ENCODE peak calls at places on chromosomes 12 and 14, in seven cellular contexts. N is mesenchymal stem cell, W is tibial artery, C is aorta, Y is heart left ventricle, X is kidney epithelial cell, K is thoracic aorta. P is an unnamed sample.

GRCh38 chr12:111636209-111636928 is 37.3 kb upstream of the ATXN2 start:
- DNase-seq in N (no peak), W (peak; percentile 65), C (peak; percentile 81), Y (peak; percentile 51), X (no peak), K (peak; percentile 5), P (peak; percentile 70)

GRCh38 chr12:50231346-50231745 is 52.0 kb downstream of the LIMA1 start:
- DNase-seq in N (no peak), W (no peak), C (no peak), Y (no peak), X (no peak), K (no peak), P (no peak)

GRCh38 chr12:113070117-113070906 is 13.8 kb downstream of the DTX1 start:
- DNase-seq in N (no peak), W (no peak), C (no peak), Y (peak; percentile 71), X (no peak), K (no peak), P (no peak)

GRCh38 chr12:124185970-124186686 is 108.8 kb upstream of the RFLNA start:
- DNase-seq in N (no peak), W (no peak), C (no peak), Y (no peak), X (no peak), K (no peak), P (no peak)

GRCh38 chr12:92784795-92785562 is 82.2 kb downstream of the PLEKHG7 start:
- DNase-seq in N (peak; percentile 79), W (no peak), C (no peak), Y (no peak), X (peak; percentile 50), K (no peak), P (peak; percentile 31)

GRCh38 chr12:116692605-116693004 is 45.3 kb downstream of the SPRING1 start:
- DNase-seq in N (no peak), W (no peak), C (no peak), Y (no peak), X (no peak), K (no peak), P (no peak)

GRCh38 chr12:31651893-31652521 is 7.5 kb upstream of the ETFBKMT start:
- DNase-seq in N (no peak), W (no peak), C (no peak), Y (no peak), X (no peak), K (no peak), P (no peak)

GRCh38 chr14:102481791-102482238 is 27.8 kb downstream of the ANKRD9 start:
- DNase-seq in N (no peak), W (no peak), C (peak; percentile 54), Y (no peak), X (peak; percentile 35), K (no peak), P (peak; percentile 46)

GRCh38 chr12:77591959-77592358 is 238.7 kb upstream of the NAV3 start:
- DNase-seq in N (no peak), W (no peak), C (no peak), Y (peak; percentile 17), X (no peak), K (no peak), P (peak; percentile 23)

GRCh38 chr12:12226187-12226586 is 40.7 kb downstream of the LRP6 start:
- DNase-seq in N (no peak), W (no peak), C (no peak), Y (no peak), X (no peak), K (no peak), P (no peak)

GRCh38 chr12:51817027-51817953 is 31.2 kb downstream of the FIGNL2 start:
- DNase-seq in N (no peak), W (no peak), C (no peak), Y (no peak), X (no peak), K (no peak), P (peak; percentile 22)

GRCh38 chr14:104350463-104351185 is 212.2 kb downstream of the KIF26A start:
- DNase-seq in N (no peak), W (peak; percentile 3), C (no peak), Y (no peak), X (no peak), K (no peak), P (peak; percentile 16)

GRCh38 chr14:45249847-45250575 is 3.0 kb downstream of the MIS18BP1 start:
- DNase-seq in N (peak; percentile 99), W (no peak), C (no peak), Y (no peak), X (no peak), K (no peak), P (no peak)

GRCh38 chr12:3496964-3497363 is 6.0 kb downstream of the PRMT8 start:
- DNase-seq in N (no peak), W (no peak), C (no peak), Y (no peak), X (no peak), K (no peak), P (peak; percentile 66)

GRCh38 chr12:47373554-47374150 is 293.9 kb upstream of the AMIGO2 start:
- DNase-seq in N (no peak), W (no peak), C (no peak), Y (no peak), X (no peak), K (no peak), P (no peak)

GRCh38 chr12:47370421-47370820 is 290.7 kb upstream of the AMIGO2 start:
- DNase-seq in N (no peak), W (no peak), C (no peak), Y (no peak), X (no peak), K (no peak), P (no peak)

GRCh38 chr12:47364251-47364650 is 284.5 kb upstream of the AMIGO2 start:
- DNase-seq in N (no peak), W (no peak), C (no peak), Y (no peak), X (no peak), K (no peak), P (no peak)

GRCh38 chr12:47366203-47366978 is 286.6 kb upstream of the AMIGO2 start:
- DNase-seq in N (no peak), W (no peak), C (no peak), Y (no peak), X (no peak), K (no peak), P (no peak)

DNA sequence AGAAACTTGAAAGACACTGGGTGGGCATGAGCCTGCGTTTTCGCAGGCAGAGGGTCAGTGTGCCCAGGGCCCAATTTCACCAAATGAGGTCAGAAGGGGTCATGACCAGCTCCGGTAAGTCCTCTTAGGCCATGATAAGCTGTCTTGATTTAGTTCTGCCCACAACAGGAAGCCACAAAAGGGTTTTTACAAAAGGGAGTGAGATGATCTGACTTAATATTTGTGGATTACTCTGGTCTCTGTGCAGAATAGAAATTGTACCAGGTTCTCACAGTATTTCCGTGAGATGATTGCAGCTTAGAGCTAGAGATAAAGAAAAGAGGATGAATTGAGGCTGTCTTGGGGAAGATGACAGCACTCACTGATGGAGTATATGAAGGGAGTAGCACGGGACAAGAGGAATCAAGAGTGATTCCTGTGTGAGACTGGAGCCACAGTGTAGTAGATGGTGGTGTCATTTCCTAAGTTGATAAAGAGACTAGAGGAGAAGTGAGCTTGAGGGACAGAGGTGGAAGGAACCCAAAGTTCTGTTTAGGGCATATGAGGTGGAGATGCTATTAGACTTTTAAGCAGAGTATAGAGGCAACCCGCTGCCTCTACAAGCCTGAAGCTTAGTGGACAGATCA is 288.3 kb upstream of the AMIGO2 start:
- DNase-seq in N (no peak), W (no peak), C (no peak), Y (no peak), X (no peak), K (no peak), P (no peak)
- H3K4me3 ChIP-seq in N (no peak overlapping the region), W (no peak overlapping the region), C (no peak overlapping the region), Y (no peak overlapping the region), X (no peak overlapping the region), K (no peak overlapping the region), P (no peak overlapping the region)

GRCh38 chr12:95238150-95238549 is 20.5 kb downstream of the VEZT start:
- DNase-seq in N (no peak), W (no peak), C (no peak), Y (no peak), X (no peak), K (no peak), P (no peak)
- H3K36me3 ChIP-seq in N (peaks cover 11% of the 10 kb centered on the region), W (peaks cover 5% of the 10 kb centered on the region), C (no peaks in the 10 kb centered on the region), Y (peaks cover 15% of the 10 kb centered on the region), X (no peaks in the 10 kb centered on the region), K (no peaks in the 10 kb centered on the region), P (peaks cover 2% of the 10 kb centered on the region)

DNA sequence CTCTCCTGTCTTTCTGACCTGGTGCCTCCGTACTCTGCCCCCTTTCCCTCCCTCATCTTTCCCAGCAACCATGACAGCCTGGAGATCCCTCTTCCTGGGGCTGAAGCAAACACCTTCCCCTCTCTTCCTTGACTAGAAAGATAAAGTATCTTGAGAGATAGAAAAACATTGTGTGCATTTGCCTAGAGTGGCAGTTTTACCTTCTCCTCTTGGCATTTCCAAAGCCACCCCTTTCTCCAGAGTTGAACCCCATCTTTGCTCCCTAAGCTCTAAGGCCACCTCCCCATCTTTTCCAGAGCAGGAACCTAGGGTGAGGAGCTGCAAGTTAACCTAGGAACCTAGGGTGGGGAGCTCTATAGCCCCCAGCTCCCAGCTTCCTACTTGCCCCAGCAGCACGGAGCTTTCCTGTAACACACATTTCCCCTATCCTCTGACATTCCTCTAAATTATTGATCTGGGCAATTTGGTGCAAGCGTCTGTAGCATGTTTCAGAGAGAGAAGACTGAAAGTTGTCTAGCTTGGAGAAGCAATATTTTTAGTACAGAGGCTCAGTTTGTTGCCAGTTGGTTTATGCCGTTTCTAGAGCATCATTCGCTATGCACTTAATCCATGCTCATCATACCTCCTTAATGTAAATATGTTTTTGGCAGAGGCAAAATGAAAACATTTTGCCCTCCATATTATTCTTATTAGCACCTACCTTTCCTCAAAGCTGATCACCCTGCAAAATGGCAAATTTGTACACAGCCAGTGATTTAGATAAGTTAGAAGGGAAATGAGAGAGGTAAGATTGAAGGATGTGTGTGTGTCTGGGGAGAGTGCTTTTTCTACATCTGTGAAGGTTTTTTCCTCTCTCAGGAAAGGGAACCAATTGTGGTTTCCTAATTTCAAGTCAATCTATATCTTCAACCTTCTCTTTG is 5.4 kb upstream of the TBX3 start:
- DNase-seq in N (no peak), W (no peak), C (no peak), Y (no peak), X (no peak), K (no peak), P (no peak)
- H3K27me3 ChIP-seq in N (peaks cover 7% of the 10 kb centered on the region), W (peaks cover 70% of the 10 kb centered on the region), C (no peaks in the 10 kb centered on the region), Y (peaks cover 93% of the 10 kb centered on the region), X (peaks cover 83% of the 10 kb centered on the region), K (peaks cover 33% of the 10 kb centered on the region), P (peaks cover 98% of the 10 kb centered on the region)

DNA sequence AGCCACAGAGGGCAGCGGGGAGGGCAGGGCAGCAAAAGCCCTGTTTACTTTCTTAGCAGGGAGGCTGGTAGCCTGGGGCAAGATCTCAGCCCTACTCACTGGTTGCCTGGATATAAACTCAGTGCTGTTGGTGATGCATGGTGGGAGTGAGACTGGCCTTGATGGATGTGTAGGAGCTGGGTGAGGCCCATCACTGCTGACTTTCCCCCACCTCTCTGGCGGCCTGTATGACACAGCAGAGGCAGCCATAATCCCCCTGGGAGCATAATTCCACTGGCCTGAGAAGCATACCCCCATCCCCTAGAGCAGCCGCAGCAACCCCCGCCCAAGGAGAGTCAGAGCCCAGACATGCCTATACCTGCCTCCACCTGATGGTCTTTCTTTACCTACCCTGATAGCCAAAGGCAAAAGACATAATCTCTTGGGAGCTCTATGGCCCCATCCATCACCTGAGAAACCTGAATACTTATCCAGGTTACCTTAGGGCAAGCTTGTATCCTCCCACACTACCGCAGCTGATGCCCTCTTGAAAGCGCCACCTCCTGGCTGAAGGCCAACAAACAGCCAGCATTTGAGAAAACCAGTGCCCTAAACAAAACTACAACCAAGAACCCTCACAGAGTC is 59.3 kb downstream of the DNAI7 start:
- DNase-seq in N (peak; percentile 14), W (no peak), C (no peak), Y (no peak), X (no peak), K (no peak), P (no peak)
- H3K4me3 ChIP-seq in N (no peak overlapping the region), W (no peak overlapping the region), C (no peak overlapping the region), Y (no peak overlapping the region), X (no peak overlapping the region), K (no peak overlapping the region), P (no peak overlapping the region)

GRCh38 chr12:6336859-6337744 is 4.8 kb downstream of the TNFRSF1A start:
- DNase-seq in N (no peak), W (no peak), C (no peak), Y (peak; percentile 58), X (no peak), K (no peak), P (no peak)
- H3K36me3 ChIP-seq in N (peaks cover 27% of the 10 kb centered on the region), W (peaks cover 28% of the 10 kb centered on the region), C (no peaks in the 10 kb centered on the region), Y (peaks cover 26% of the 10 kb centered on the region), X (peaks cover 8% of the 10 kb centered on the region), K (peaks cover 22% of the 10 kb centered on the region), P (peaks cover 13% of the 10 kb centered on the region)